ENCODE peak calls at places on chromosomes 3 and 15, in four cellular contexts. B is endothelial cell of umbilical vein, E is GM23338, O is PC-3. R is an unnamed sample.

GRCh38 chr3:105367063-105367405 is 325 bp downstream of the ALCAM start:
- DNase-seq in B (no peak), E (peak; percentile 23), O (peak; percentile 33), R (peak; percentile 49)

GRCh38 chr15:88071141-88071540 is 185.4 kb downstream of the NTRK3 start:
- DNase-seq in B (no peak), E (no peak), O (no peak), R (no peak)

GRCh38 chr3:42159706-42160472 is 68.7 kb downstream of the TRAK1 start:
- DNase-seq in B (peak; percentile 36), E (peak; percentile 95), O (no peak), R (peak; percentile 86)

GRCh38 chr3:160196511-160197104 is 28.6 kb upstream of the C3orf80 start:
- DNase-seq in B (no peak), E (no peak), O (no peak), R (no peak)

GRCh38 chr3:58093573-58094195 is 85.5 kb downstream of the FLNB start:
- DNase-seq in B (peak; percentile 49), E (no peak), O (peak; percentile 67), R (no peak)

GRCh38 chr3:44208568-44208967 is 33.1 kb upstream of the TOPAZ1 start:
- DNase-seq in B (no peak), E (no peak), O (peak; percentile 17), R (no peak)

GRCh38 chr15:68298336-68298735 is 20.8 kb downstream of the FEM1B start:
- DNase-seq in B (no peak), E (no peak), O (no peak), R (no peak)

GRCh38 chr3:38655708-38656300 is 6.3 kb upstream of the SCN5A start:
- DNase-seq in B (peak; percentile 39), E (peak; percentile 90), O (peak; percentile 72), R (peak; percentile 62)

GRCh38 chr3:49351521-49352011 is 6.6 kb downstream of the GPX1 start:
- DNase-seq in B (peak; percentile 70), E (no peak), O (peak; percentile 85), R (peak; percentile 46)

GRCh38 chr3:127690106-127690505 is 17.4 kb downstream of the ABTB1 start:
- DNase-seq in B (no peak), E (no peak), O (peak; percentile 63), R (peak; percentile 48)

GRCh38 chr3:114217266-114217665 is 20.1 kb downstream of the ZNF80 start:
- DNase-seq in B (peak; percentile 24), E (no peak), O (no peak), R (no peak)

GRCh38 chr3:138418556-138419206 is 15.7 kb upstream of the ESYT3 start:
- DNase-seq in B (no peak), E (no peak), O (no peak), R (no peak)

GRCh38 chr3:112900088-112900487 is 53.4 kb upstream of the CD200R1L start:
- DNase-seq in B (no peak), E (no peak), O (no peak), R (no peak)

GRCh38 chr15:53627279-53627678 is 132.2 kb downstream of the WDR72 start:
- DNase-seq in B (no peak), E (no peak), O (no peak), R (no peak)

GRCh38 chr15:56242576-56243116 is 1.0 kb downstream of the RFX7 start:
- DNase-seq in B (peak; percentile 43), E (no peak), O (no peak), R (no peak)

GRCh38 chr3:33883538-33884203 is 85.2 kb downstream of the PDCD6IP start:
- DNase-seq in B (peak; percentile 66), E (peak; percentile 76), O (peak; percentile 85), R (peak; percentile 60)

GRCh38 chr3:51393564-51393963 is 2.5 kb downstream of the RBM15B start:
- DNase-seq in B (no peak), E (no peak), O (no peak), R (no peak)

GRCh38 chr3:51391075-51391565 is at the start of gene RBM15B:
- DNase-seq in B (peak; percentile 96), E (no peak), O (peak; percentile 97), R (peak; percentile 99)

GRCh38 chr3:51393096-51393495 is 2.0 kb downstream of the RBM15B start:
- DNase-seq in B (no peak), E (no peak), O (no peak), R (no peak)

GRCh38 chr3:51391566-51392300 is 648 bp downstream of the RBM15B start:
- DNase-seq in B (peak; percentile 50), E (peak; percentile 51), O (peak; percentile 13), R (peak; percentile 60)

GRCh38 chr3:51392301-51393095 is 1.4 kb downstream of the RBM15B start:
- DNase-seq in B (no peak), E (no peak), O (no peak), R (no peak)
- H4K20me1 ChIP-seq in B (no peaks in the 10 kb centered on the region), E (peaks cover 36% of the 10 kb centered on the region), O (peaks cover 46% of the 10 kb centered on the region), R (peaks cover 60% of the 10 kb centered on the region)

DNA sequence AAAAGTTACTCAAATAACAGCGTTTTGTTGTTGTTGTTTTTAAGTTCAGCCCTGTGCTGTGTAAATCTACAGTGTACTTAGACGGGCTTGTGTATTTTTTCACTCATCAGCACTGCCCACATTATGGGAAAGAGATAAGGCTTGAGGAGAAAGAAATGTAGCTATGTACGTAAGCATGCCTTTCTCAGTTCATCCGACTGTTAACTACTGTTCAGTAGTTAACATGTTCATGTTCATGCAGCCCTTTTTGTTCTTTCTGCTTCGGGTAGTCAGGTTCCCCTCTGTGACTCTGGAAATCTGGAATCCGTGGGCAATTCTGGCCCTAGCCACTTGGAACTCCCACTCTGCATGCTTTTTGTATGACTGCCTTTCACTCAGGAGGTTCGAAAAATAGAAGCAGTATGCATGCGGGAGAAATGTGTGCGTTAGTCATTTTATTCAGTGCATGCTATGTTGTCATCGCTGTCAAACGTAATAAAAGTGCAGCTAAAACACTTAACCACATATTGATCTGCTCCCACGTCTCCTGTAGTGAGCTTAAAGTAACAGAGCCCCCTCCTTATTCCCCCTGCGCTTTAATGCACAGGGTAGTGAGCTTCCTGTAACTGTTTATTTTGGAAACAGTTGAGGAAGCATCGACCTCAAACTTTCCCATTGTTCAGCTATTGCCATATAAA is 283.1 kb upstream of the NR2F2 start:
- DNase-seq in B (peak; percentile 83), E (no peak), O (no peak), R (no peak)
- H3K27ac ChIP-seq in B (no peak overlapping the region), E (no peak overlapping the region), O (no peak overlapping the region), R (no peak overlapping the region)

GRCh38 chr3:194464692-194465091 is 22.1 kb downstream of the ATP13A3 start:
- DNase-seq in B (no peak), E (no peak), O (no peak), R (no peak)
- H4K20me1 ChIP-seq in B (no peaks in the 10 kb centered on the region), E (peaks cover 22% of the 10 kb centered on the region), O (peaks cover 17% of the 10 kb centered on the region), R (peaks cover 10% of the 10 kb centered on the region)

GRCh38 chr3:185930393-185931107 is 7.3 kb downstream of the TRA2B start:
- DNase-seq in B (peak; percentile 27), E (no peak), O (no peak), R (no peak)

GRCh38 chr3:185928532-185928931 is 9.3 kb downstream of the TRA2B start:
- DNase-seq in B (no peak), E (no peak), O (no peak), R (no peak)

GRCh38 chr3:185927501-185928200 is 10.2 kb downstream of the TRA2B start:
- DNase-seq in B (no peak), E (no peak), O (no peak), R (no peak)

GRCh38 chr3:185931777-185932176 is 6.0 kb downstream of the TRA2B start:
- DNase-seq in B (peak; percentile 15), E (no peak), O (no peak), R (no peak)

GRCh38 chr3:185929192-185930151 is 8.3 kb downstream of the TRA2B start:
- DNase-seq in B (peak; percentile 76), E (no peak), O (no peak), R (no peak)
- H3K27ac ChIP-seq in B (peak overlapping the region; percentile 4), E (peak overlapping the region; percentile 14), O (no peak overlapping the region), R (peak overlapping the region; percentile 47)

GRCh38 chr3:195539479-195539878 is 3.6 kb downstream of the PPP1R2 start:
- DNase-seq in B (no peak), E (no peak), O (no peak), R (no peak)
- H4K20me1 ChIP-seq in B (no peaks in the 10 kb centered on the region), E (peaks cover 21% of the 10 kb centered on the region), O (peaks cover 18% of the 10 kb centered on the region), R (peaks cover 66% of the 10 kb centered on the region)

DNA sequence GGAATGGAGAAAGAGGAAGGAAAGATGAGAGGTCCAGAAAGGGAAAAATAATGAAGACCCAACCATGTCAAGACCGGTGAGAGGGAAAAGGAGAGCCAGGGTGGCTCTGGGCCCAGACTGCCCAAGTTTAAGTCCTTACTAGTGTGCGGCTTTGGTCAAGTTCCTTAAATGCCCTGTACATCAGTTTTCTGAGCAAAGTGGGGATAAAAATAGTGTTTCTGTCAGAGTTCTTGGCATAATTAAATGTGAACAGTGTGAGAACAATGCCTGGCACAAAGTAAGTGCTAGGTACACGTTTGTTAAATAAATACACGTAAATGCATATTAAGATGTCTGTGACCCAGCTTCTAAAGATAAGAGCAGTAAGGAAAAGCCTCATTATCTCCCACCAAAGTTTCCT is 23.8 kb downstream of the WWTR1 start:
- DNase-seq in B (no peak), E (no peak), O (no peak), R (no peak)
- H3K27ac ChIP-seq in B (peak overlapping the region; percentile 43), E (no peak overlapping the region), O (no peak overlapping the region), R (no peak overlapping the region)

GRCh38 chr3:174430986-174431385 is 428.1 kb upstream of the NAALADL2 start:
- DNase-seq in B (no peak), E (no peak), O (no peak), R (no peak)
- H4K20me1 ChIP-seq in B (no peaks in the 10 kb centered on the region), E (no peaks in the 10 kb centered on the region), O (no peaks in the 10 kb centered on the region), R (no peaks in the 10 kb centered on the region)

R was measured in hepatocyte.